ENCODE peak calls at places on chromosomes 1 and 21, in five cellular contexts. B, Z, N, C and E are unnamed samples.
A peak's percentile ranks its signal among the peaks of the same experiment; 100 is the strongest.

GRCh38 chr1:31013187-31013864 is 52.2 kb downstream of the PUM1 start:
- DNase-seq in Z (no peak), N (peak; percentile 42), B (no peak), C (no peak), E (peak; percentile 30)

GRCh38 chr1:212179394-212180076 is 105.7 kb upstream of the PPP2R5A start:
- DNase-seq in C (no peak), N (peak; percentile 73), Z (no peak), B (no peak), E (peak; percentile 93)

GRCh38 chr1:79133703-79134258 is 127.3 kb upstream of the ADGRL4 start:
- DNase-seq in Z (no peak), C (no peak), B (no peak), N (no peak), E (peak; percentile 22)

GRCh38 chr1:103123321-103123720 is 15.0 kb upstream of the COL11A1 start:
- DNase-seq in B (no peak), N (no peak), Z (no peak), C (no peak), E (no peak)

GRCh38 chr1:214615871-214616270 is 12.9 kb downstream of the CENPF start:
- DNase-seq in B (no peak), N (peak; percentile 85), C (no peak), Z (no peak), E (peak; percentile 33)

GRCh38 chr1:64293820-64294219 is 90.4 kb downstream of the UBE2U start:
- DNase-seq in B (no peak), C (no peak), N (no peak), Z (no peak), E (no peak)

GRCh38 chr1:209168204-209168603 is 415.3 kb upstream of the CAMK1G start:
- DNase-seq in N (peak; percentile 1), Z (no peak), C (no peak), B (no peak), E (peak; percentile 15)

GRCh38 chr1:74145086-74145485 is 52.9 kb downstream of the LRRIQ3 start:
- DNase-seq in Z (no peak), N (no peak), B (no peak), C (no peak), E (no peak)

GRCh38 chr1:71093938-71094337 is 13.1 kb upstream of the ZRANB2 start:
- DNase-seq in B (no peak), N (peak; percentile 53), Z (no peak), C (no peak), E (peak; percentile 54)

GRCh38 chr1:43953361-43953760 is 6.6 kb downstream of the IPO13 start:
- DNase-seq in B (no peak), N (no peak), Z (no peak), C (no peak), E (no peak)

GRCh38 chr1:116380499-116381316 is 7.7 kb downstream of the ATP1A1 start:
- DNase-seq in Z (no peak), N (no peak), B (no peak), C (no peak), E (peak; percentile 21)

GRCh38 chr1:153526132-153526543 is 9.7 kb downstream of the S100A6 start:
- DNase-seq in B (no peak), N (no peak), Z (no peak), C (no peak), E (no peak)

GRCh38 chr21:16192900-16193299 is 463.1 kb downstream of the USP25 start:
- DNase-seq in B (no peak), N (peak; percentile 29), Z (no peak), C (no peak), E (peak; percentile 66)

GRCh38 chr1:9250336-9250585 is 15.7 kb downstream of the H6PD start:
- DNase-seq in B (no peak), Z (no peak), C (no peak), N (peak; percentile 68), E (no peak)

GRCh38 chr1:52913014-52913413 is 8.5 kb downstream of the ECHDC2 start:
- DNase-seq in Z (no peak), N (no peak), B (no peak), C (no peak), E (no peak)

GRCh38 chr1:68121536-68121935 is 71.1 kb upstream of the DIRAS3 start:
- DNase-seq in B (no peak), C (no peak), Z (no peak), N (peak; percentile 25), E (peak; percentile 82)

GRCh38 chr1:7284839-7285435 is 486.2 kb upstream of the VAMP3 start:
- DNase-seq in C (no peak), N (no peak), Z (no peak), B (no peak), E (no peak)

GRCh38 chr1:208535518-208535917 is 291.3 kb upstream of the PLXNA2 start:
- DNase-seq in B (no peak), Z (no peak), N (no peak), C (no peak), E (no peak)

GRCh38 chr1:53546409-53547155 is 87.4 kb downstream of the DMRTB1 start:
- DNase-seq in N (no peak), Z (no peak), C (peak; percentile 24), B (no peak), E (no peak)

GRCh38 chr1:145891587-145892485 is 6.2 kb upstream of the ANKRD35 start:
- DNase-seq in Z (peak; percentile 94), C (peak; percentile 93), N (peak; percentile 100), B (peak; percentile 39), E (peak; percentile 99)

GRCh38 chr1:47935163-47935562 is 62.0 kb downstream of the TRABD2B start:
- DNase-seq in C (no peak), Z (no peak), N (peak; percentile 61), B (no peak), E (no peak)

GRCh38 chr1:78006491-78006890 is 1.8 kb downstream of the DNAJB4 start:
- DNase-seq in N (no peak), B (no peak), C (no peak), Z (no peak), E (no peak)

GRCh38 chr1:92085727-92086126 is 5.6 kb downstream of the BTBD8 start:
- DNase-seq in B (no peak), Z (peak; percentile 15), C (no peak), N (peak; percentile 9), E (peak; percentile 16)

GRCh38 chr1:53327183-53327941 is 508 bp downstream of the LRP8 start:
- DNase-seq in N (peak; percentile 31), Z (peak; percentile 70), B (peak; percentile 31), C (peak; percentile 47), E (peak; percentile 27)

GRCh38 chr1:117120774-117121588 is 568 bp downstream of the TRIM45 start:
- DNase-seq in Z (peak; percentile 6), N (no peak), C (no peak), B (no peak), E (no peak)

GRCh38 chr1:41662656-41663437 is 178.4 kb upstream of the EDN2 start:
- DNase-seq in C (no peak), B (no peak), N (peak; percentile 68), Z (peak; percentile 70), E (peak; percentile 74)

GRCh38 chr1:1861339-1861730 is 29.6 kb downstream of the GNB1 start:
- DNase-seq in C (no peak), Z (no peak), B (no peak), N (no peak), E (no peak)

GRCh38 chr1:243956448-243956847 is 94.6 kb upstream of the ZBTB18 start:
- DNase-seq in N (no peak), B (no peak), Z (no peak), C (no peak), E (no peak)

GRCh38 chr1:56045062-56045461 is 534.3 kb downstream of the PLPP3 start:
- DNase-seq in Z (no peak), N (no peak), C (no peak), B (no peak), E (no peak)

GRCh38 chr1:56050911-56051310 is 528.5 kb downstream of the PLPP3 start:
- DNase-seq in Z (no peak), B (no peak), C (no peak), N (no peak), E (no peak)

DNA sequence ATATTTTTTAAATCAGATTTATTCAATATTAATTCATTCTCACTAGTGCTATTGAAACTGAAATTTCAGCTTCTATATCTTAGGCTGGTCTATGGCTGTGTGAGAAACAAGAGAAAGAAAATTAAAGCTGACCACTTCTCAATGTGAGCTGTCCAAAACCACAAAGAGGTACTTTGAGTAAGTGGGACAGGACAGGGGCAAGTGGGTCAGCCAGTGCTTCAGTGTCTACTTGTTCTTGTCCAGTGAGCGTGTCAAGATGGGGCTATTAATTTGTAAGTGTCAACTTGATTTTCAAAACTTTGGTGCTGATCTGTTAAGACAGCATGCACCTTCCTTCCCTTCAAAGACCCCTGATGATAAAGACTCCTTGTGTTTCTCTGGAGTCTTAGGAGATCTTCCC is 533.9 kb downstream of the PLPP3 start:
- DNase-seq in B (no peak), Z (no peak), N (no peak), C (no peak), E (no peak)
- TF ChIP-seq CTCF in B (no peak), Z (no peak), N (no peak), C (no peak), E (no peak)

GRCh38 chr1:33012165-33012564 is 24.5 kb downstream of the AK2 start:
- DNase-seq in Z (no peak), B (no peak), N (no peak), C (no peak), E (no peak)
- TF ChIP-seq CTCF in Z (no peak), B (no peak), N (no peak), C (no peak), E (no peak)

DNA sequence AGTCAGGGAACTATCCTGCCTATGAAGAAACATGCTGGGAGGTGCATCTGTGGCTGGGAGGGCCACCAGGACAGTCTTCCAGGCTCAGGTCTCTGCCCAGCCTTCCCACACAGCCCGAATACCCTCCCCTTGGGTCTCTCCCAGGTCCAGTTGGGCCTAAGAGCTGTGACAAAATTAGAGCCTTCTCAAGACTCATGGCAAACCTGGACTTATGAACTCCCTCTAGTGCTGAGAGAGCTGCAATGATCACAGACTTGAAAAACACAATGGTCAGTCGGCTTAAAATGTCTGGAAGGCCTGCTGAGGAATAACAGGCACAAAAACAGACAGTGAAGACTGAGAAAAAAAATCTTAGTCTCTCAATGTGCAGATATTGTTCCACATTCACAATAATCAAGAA is 325.1 kb downstream of the BRINP2 start:
- DNase-seq in N (no peak), B (no peak), C (no peak), Z (no peak), E (peak; percentile 17)
- TF ChIP-seq CTCF in N (no peak), B (no peak), C (no peak), Z (no peak), E (no peak)

DNA sequence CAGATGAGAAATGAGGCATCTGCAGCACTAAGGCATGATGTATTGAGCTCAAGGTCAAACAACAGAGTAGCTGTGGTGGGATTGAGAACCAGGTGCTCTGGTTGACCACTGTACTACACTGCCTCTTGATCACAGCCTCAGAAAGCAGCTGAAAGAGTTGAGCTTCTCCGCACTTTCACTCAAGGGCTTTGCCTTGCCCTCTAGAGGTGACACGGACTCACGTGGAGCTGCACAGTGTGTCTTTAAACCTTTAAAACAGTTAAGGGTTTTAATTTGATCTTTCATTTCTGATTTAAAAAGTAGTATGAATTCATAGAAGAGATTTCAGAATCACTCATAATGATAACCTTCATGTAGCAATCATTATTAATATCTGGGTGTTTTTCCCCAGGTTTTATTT is 132.5 kb downstream of the RWDD3 start:
- DNase-seq in C (no peak), Z (no peak), B (no peak), N (no peak), E (no peak)
- TF ChIP-seq CTCF in C (no peak), Z (no peak), B (no peak), N (no peak), E (no peak)

GRCh38 chr21:23853796-23854379 is 1753.4 kb downstream of the MRPL39 start:
- DNase-seq in B (no peak), Z (no peak), C (no peak), N (peak; percentile 3), E (peak; percentile 44)
- TF ChIP-seq CTCF in B (no peak), Z (peak; percentile 44), C (peak; percentile 27), N (peak; percentile 5), E (peak; percentile 27)